ENCODE peak calls at places on chromosomes 13 and 19, in seven cellular contexts. T, G, N, F, I, H and U are unnamed samples.

GRCh38 chr19:45057444-45057843 is 18.6 kb downstream of the CLASRP start:
- DNase-seq in T (no peak), F (no peak), N (no peak), I (no peak), H (no peak), G (no peak), U (no peak)

GRCh38 chr13:50130686-50131051 is 115.4 kb downstream of the KCNRG start:
- DNase-seq in H (peak; percentile 38), T (peak; percentile 47), N (peak; percentile 36), G (peak; percentile 50), F (no peak), I (no peak), U (no peak)

GRCh38 chr13:46012404-46012803 is 40.1 kb downstream of the ZC3H13 start:
- DNase-seq in T (no peak), G (no peak), I (no peak), F (no peak), N (no peak), H (no peak), U (no peak)

GRCh38 chr13:59038824-59039223 is 1124.9 kb downstream of the DIAPH3 start:
- DNase-seq in F (no peak), T (peak; percentile 15), G (no peak), I (no peak), N (no peak), H (no peak), U (no peak)

GRCh38 chr13:42812311-42812710 is 30.9 kb downstream of the FAM216B start:
- DNase-seq in G (no peak), H (no peak), I (no peak), T (no peak), N (no peak), F (no peak), U (no peak)

GRCh38 chr13:110340812-110341444 is 33.8 kb downstream of the COL4A2 start:
- DNase-seq in F (no peak), T (peak; percentile 93), G (peak; percentile 93), I (peak; percentile 88), H (peak; percentile 83), N (peak; percentile 91), U (peak; percentile 34)

GRCh38 chr13:40026174-40026585 is 370.7 kb downstream of the COG6 start:
- DNase-seq in H (no peak), G (no peak), T (peak; percentile 11), F (no peak), N (no peak), I (no peak), U (no peak)

GRCh38 chr13:94858856-94859811 is 146.8 kb upstream of the SOX21 start:
- DNase-seq in I (peak; percentile 81), F (no peak), T (peak; percentile 5), N (peak; percentile 66), H (peak; percentile 67), G (peak; percentile 63), U (peak; percentile 46)

GRCh38 chr19:30222428-30222873 is 149.7 kb upstream of the ZNF536 start:
- DNase-seq in T (no peak), H (no peak), G (no peak), N (no peak), F (no peak), I (no peak), U (no peak)

GRCh38 chr13:75318138-75318833 is 163.7 kb downstream of the TBC1D4 start:
- DNase-seq in F (no peak), T (no peak), I (no peak), H (no peak), G (no peak), N (no peak), U (no peak)

GRCh38 chr19:30606114-30607050 is 234.2 kb downstream of the ZNF536 start:
- DNase-seq in G (no peak), I (no peak), F (no peak), H (no peak), N (no peak), T (no peak), U (no peak)

GRCh38 chr13:110233181-110233641 is 73.7 kb downstream of the COL4A1 start:
- DNase-seq in N (peak; percentile 78), F (no peak), H (peak; percentile 62), I (no peak), T (peak; percentile 91), G (peak; percentile 61), U (peak; percentile 82)

GRCh38 chr13:41668130-41668757 is 210.9 kb downstream of the RGCC start:
- DNase-seq in F (no peak), I (no peak), H (no peak), G (peak; percentile 46), T (peak; percentile 95), N (peak; percentile 74), U (peak; percentile 70)

GRCh38 chr13:111480976-111481375 is 160.5 kb downstream of the TEX29 start:
- DNase-seq in F (no peak), G (no peak), I (no peak), T (no peak), N (no peak), H (no peak), U (no peak)

GRCh38 chr13:41693434-41693833 is 236.1 kb downstream of the RGCC start:
- DNase-seq in N (no peak), G (no peak), F (no peak), H (no peak), T (no peak), I (no peak), U (no peak)

GRCh38 chr13:47463726-47464125 is 537.3 kb downstream of the SUCLA2 start:
- DNase-seq in G (no peak), H (no peak), I (no peak), F (no peak), T (peak; percentile 69), N (no peak), U (no peak)

GRCh38 chr13:24050796-24051715 is 109.5 kb upstream of the SPATA13 start:
- DNase-seq in T (no peak), N (no peak), I (no peak), H (no peak), G (no peak), F (no peak), U (no peak)

GRCh38 chr13:77637583-77637982 is 59.9 kb upstream of the SLAIN1 start:
- DNase-seq in I (no peak), T (no peak), G (no peak), F (no peak), N (no peak), H (no peak), U (no peak)

GRCh38 chr19:48741222-48741999 is 1.0 kb upstream of the RASIP1 start:
- DNase-seq in F (no peak), T (no peak), N (peak; percentile 61), G (peak; percentile 70), I (no peak), H (peak; percentile 59), U (no peak)

GRCh38 chr13:44906230-44906629 is 83.0 kb downstream of the NUFIP1 start:
- DNase-seq in N (no peak), F (no peak), T (no peak), I (no peak), G (no peak), H (no peak), U (no peak)

GRCh38 chr13:44908712-44909111 is 80.6 kb downstream of the NUFIP1 start:
- DNase-seq in N (no peak), T (no peak), G (no peak), H (no peak), I (no peak), F (no peak), U (no peak)

GRCh38 chr13:44904982-44905381 is 84.3 kb downstream of the NUFIP1 start:
- DNase-seq in G (peak; percentile 50), N (peak; percentile 13), H (peak; percentile 40), T (peak; percentile 97), I (peak; percentile 82), F (no peak), U (peak; percentile 66)

GRCh38 chr13:44908266-44908665 is 81.0 kb downstream of the NUFIP1 start:
- DNase-seq in I (no peak), H (no peak), N (no peak), T (no peak), F (no peak), G (no peak), U (no peak)

DNA sequence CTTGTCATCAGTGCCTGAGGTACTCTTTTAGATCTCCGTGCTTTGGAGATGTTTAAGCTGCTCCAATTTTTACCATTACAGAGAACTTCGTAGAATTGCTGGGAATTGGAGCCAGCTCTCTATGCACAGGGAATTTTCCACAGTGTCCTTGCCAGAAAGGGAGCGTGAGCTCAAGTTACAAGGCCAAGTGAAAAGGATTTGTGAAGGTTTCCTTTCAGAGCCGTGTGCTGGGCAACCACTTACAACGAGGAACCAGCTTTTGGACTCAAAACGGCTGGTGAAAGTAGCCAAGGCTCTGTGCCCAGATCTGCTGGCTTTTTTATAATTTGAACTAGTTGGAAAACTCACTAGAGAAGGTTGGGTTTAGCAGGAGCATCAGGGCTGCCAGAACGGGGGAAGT is 82.5 kb downstream of the NUFIP1 start:
- DNase-seq in H (no peak), T (peak; percentile 71), N (peak; percentile 24), G (no peak), I (no peak), F (no peak), U (no peak)
- H3K27ac ChIP-seq in H (peak overlapping the region; percentile 29), T (no peak overlapping the region), N (no peak overlapping the region), G (no peak overlapping the region), I (no peak overlapping the region), F (peak overlapping the region; percentile 81), U (no peak overlapping the region)

GRCh38 chr19:4723465-4724251 is at the start of gene DPP9:
- DNase-seq in G (peak; percentile 99), H (peak; percentile 97), N (peak; percentile 96), F (peak; percentile 81), I (peak; percentile 98), T (peak; percentile 98), U (peak; percentile 100)
- TF ChIP-seq CTCF in G (peak; percentile 34), H (peak; percentile 43), N (peak; percentile 49), F (peak; percentile 31), I (peak; percentile 1), T (peak; percentile 43), U (peak; percentile 21)

DNA sequence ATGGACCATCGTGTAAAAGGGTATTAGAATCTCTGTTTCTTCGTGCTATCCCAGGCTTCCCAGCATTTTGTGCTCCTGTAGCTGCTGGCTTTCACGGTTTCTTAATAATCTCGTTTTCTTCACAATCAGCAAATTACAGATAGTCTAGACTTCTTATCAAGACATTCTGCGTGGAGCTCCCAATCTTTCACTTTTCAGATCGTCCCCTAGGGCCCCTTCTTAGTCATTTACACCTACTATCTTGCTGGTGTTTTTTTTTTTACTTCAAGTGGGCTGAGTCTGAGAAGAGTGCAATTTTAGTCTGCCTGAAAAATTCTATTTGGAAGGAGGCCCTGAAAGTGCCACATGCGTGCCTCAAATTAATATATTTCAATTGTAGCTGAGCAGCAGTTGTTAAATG is 275.1 kb downstream of the SHISA2 start:
- DNase-seq in G (no peak), T (no peak), F (no peak), H (no peak), I (no peak), N (no peak), U (no peak)
- H3K4me3 ChIP-seq in G (no peak overlapping the region), T (no peak overlapping the region), F (no peak overlapping the region), H (no peak overlapping the region), I (no peak overlapping the region), N (no peak overlapping the region), U (no peak overlapping the region)

GRCh38 chr13:105465745-105466144 is 1069.7 kb downstream of the EFNB2 start:
- DNase-seq in H (no peak), N (no peak), I (no peak), F (no peak), G (no peak), T (no peak), U (no peak)

GRCh38 chr13:105462981-105463380 is 1072.5 kb downstream of the EFNB2 start:
- DNase-seq in T (peak; percentile 62), F (no peak), N (no peak), G (no peak), I (no peak), H (no peak), U (no peak)

GRCh38 chr13:105465251-105465650 is 1070.2 kb downstream of the EFNB2 start:
- DNase-seq in G (no peak), H (no peak), F (no peak), T (no peak), N (no peak), I (no peak), U (no peak)

GRCh38 chr13:105464249-105464648 is 1071.2 kb downstream of the EFNB2 start:
- DNase-seq in F (no peak), T (peak; percentile 43), I (no peak), G (no peak), H (no peak), N (no peak), U (no peak)

GRCh38 chr13:105466376-105466775 is 1069.1 kb downstream of the EFNB2 start:
- DNase-seq in N (no peak), T (no peak), H (no peak), I (no peak), F (no peak), G (no peak), U (no peak)
- H3K27ac ChIP-seq in N (no peak overlapping the region), T (no peak overlapping the region), H (no peak overlapping the region), I (no peak overlapping the region), F (no peak overlapping the region), G (no peak overlapping the region), U (no peak overlapping the region)